ENCODE peak calls at places on chromosomes 3 and 15, in five cellular contexts. R, Q, M, C and Y are unnamed samples.

GRCh38 chr3:61530355-61530754 is 31.0 kb upstream of the PTPRG start:
- DNase-seq in R (peak), M (no peak), Q (peak), C (peak), Y (peak)

GRCh38 chr3:63324621-63325020 is 46.5 kb downstream of the SYNPR start:
- DNase-seq in C (no peak), R (peak), Q (no peak), M (no peak), Y (no peak)

GRCh38 chr15:93300796-93301195 is 211.8 kb upstream of the RGMA start:
- DNase-seq in C (no peak), M (no peak), R (no peak), Q (no peak), Y (no peak)

GRCh38 chr3:35446896-35447295 is 192.4 kb upstream of the ARPP21 start:
- DNase-seq in M (no peak), R (no peak), Q (no peak), C (no peak), Y (no peak)

GRCh38 chr3:171806200-171807128 is 3.8 kb downstream of the PLD1 start:
- DNase-seq in R (no peak), Q (no peak), C (peak), M (no peak), Y (no peak)

GRCh38 chr3:195760345-195760983 is 39.7 kb downstream of the MUC20 start:
- DNase-seq in C (no peak), M (no peak), R (no peak), Q (no peak), Y (no peak)

GRCh38 chr15:64001148-64001547 is 45.1 kb downstream of the DAPK2 start:
- DNase-seq in M (no peak), Q (no peak), C (no peak), R (no peak), Y (no peak)

GRCh38 chr3:177935008-177935407 is 601.2 kb upstream of the KCNMB2 start:
- DNase-seq in C (no peak), Q (no peak), R (peak), M (no peak), Y (no peak)

GRCh38 chr3:12935023-12935860 is 93.9 kb upstream of the RPL32 start:
- DNase-seq in C (no peak), Q (no peak), R (no peak), M (no peak), Y (no peak)

GRCh38 chr3:189361103-189361835 is 189.5 kb downstream of the TPRG1 start:
- DNase-seq in R (no peak), Q (no peak), M (no peak), C (no peak), Y (no peak)

GRCh38 chr15:39270221-39270835 is 310.6 kb upstream of the THBS1 start:
- DNase-seq in Q (no peak), R (no peak), C (no peak), M (no peak), Y (no peak)

GRCh38 chr15:61064653-61065052 is 164.4 kb downstream of the RORA start:
- DNase-seq in M (no peak), R (no peak), Q (no peak), C (no peak), Y (no peak)

GRCh38 chr15:39807791-39808190 is 25.1 kb upstream of the FSIP1 start:
- DNase-seq in M (no peak), R (no peak), C (no peak), Q (no peak), Y (no peak)

GRCh38 chr3:83928391-83928790 is 1030.4 kb upstream of the CADM2 start:
- DNase-seq in R (peak), M (no peak), C (no peak), Q (peak), Y (no peak)

GRCh38 chr15:26771917-26772587 is 814 bp downstream of the GABRB3 start:
- DNase-seq in C (no peak), Q (no peak), R (peak), M (no peak), Y (no peak)

GRCh38 chr15:50066202-50066601 is 52.8 kb downstream of the ATP8B4 start:
- DNase-seq in Q (no peak), R (no peak), C (peak), M (no peak), Y (no peak)

GRCh38 chr3:70824078-70824477 is 511.6 kb upstream of the MDFIC2 start:
- DNase-seq in R (no peak), Q (no peak), M (no peak), C (peak), Y (peak)

GRCh38 chr15:94297543-94297942 is 66.2 kb downstream of the MCTP2 start:
- DNase-seq in Q (no peak), C (no peak), R (no peak), M (no peak), Y (no peak)

GRCh38 chr15:63764124-63764827 is 69.5 kb downstream of the HERC1 start:
- DNase-seq in M (no peak), C (no peak), R (no peak), Q (no peak), Y (no peak)

GRCh38 chr3:123447749-123448502 is 964 bp downstream of the ADCY5 start:
- DNase-seq in M (no peak), C (no peak), Q (peak), R (no peak), Y (no peak)

GRCh38 chr3:38653685-38654537 is 4.4 kb upstream of the SCN5A start:
- DNase-seq in C (no peak), R (no peak), M (no peak), Q (no peak), Y (no peak)

GRCh38 chr15:73909616-73910015 is 16.6 kb upstream of the LOXL1 start:
- DNase-seq in C (no peak), M (no peak), R (no peak), Q (no peak), Y (no peak)

GRCh38 chr3:196440696-196441095 is 8.5 kb upstream of the UBXN7 start:
- DNase-seq in R (no peak), C (peak), M (no peak), Q (no peak), Y (no peak)

GRCh38 chr3:90062018-90062417 is 954.6 kb downstream of the EPHA3 start:
- DNase-seq in R (no peak), C (peak), Q (no peak), M (no peak), Y (no peak)

GRCh38 chr3:149784064-149784704 is 8.2 kb downstream of the ANKUB1 start:
- DNase-seq in Q (no peak), C (peak), R (no peak), M (no peak), Y (peak)

GRCh38 chr3:106345353-106346027 is 476.7 kb upstream of the CBLB start:
- DNase-seq in R (no peak), Q (no peak), M (no peak), C (peak), Y (peak)

GRCh38 chr3:151460240-151460639 is 621 bp downstream of the IGSF10 start:
- DNase-seq in Q (no peak), R (no peak), M (no peak), C (no peak), Y (peak)

GRCh38 chr15:67290319-67290718 is 35.7 kb downstream of the IQCH start:
- DNase-seq in M (no peak), Q (no peak), C (no peak), R (no peak), Y (no peak)

GRCh38 chr15:45660231-45660979 is 25.6 kb downstream of the SQOR start:
- DNase-seq in C (peak), M (no peak), Q (no peak), R (no peak), Y (no peak)

GRCh38 chr3:170714562-170715535 is 129.0 kb upstream of the SLC7A14 start:
- DNase-seq in M (no peak), R (no peak), C (peak), Q (no peak), Y (peak)

GRCh38 chr15:98289747-98290146 is 329.2 kb downstream of the ARRDC4 start:
- DNase-seq in Q (no peak), C (no peak), M (no peak), R (no peak), Y (no peak)

DNA sequence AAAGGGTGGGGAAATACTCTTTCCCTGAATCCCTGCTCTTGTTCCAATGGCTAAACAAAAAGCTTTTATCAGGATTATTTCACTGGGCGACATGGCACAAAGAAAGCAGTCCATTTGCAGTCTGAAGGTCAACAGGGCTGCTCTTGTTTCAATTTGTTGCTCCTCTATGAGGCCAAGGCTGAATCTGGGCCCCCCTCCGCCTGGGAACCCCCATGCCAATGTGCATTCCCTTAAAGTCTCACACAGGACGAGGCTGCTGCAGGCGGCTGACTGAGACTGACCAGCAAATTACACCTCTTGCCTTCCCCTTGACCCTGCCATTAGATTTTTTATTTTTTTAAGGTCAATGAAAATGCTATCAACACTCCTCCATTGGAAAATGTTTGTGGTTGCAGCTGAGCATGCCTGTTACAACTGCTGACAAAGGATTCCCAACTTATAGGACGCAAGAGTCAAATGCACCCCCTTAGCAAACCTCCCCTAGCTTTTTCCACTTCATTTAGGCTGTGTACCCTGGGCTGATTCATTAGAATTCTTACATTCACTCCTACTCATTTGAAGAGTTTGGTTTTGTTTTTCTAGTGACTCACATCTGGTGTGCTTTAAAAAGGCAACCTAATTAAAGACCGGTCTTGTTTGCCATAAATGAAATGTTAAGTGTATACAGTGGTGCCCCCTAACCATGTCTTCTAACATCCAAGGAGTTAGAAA is 60.8 kb upstream of the ARHGEF3 start:
- DNase-seq in Q (no peak), C (peak), R (no peak), M (no peak), Y (peak)
- H3K4me3 ChIP-seq in Q (no peak), C (no peak), R (no peak), M (no peak), Y (no peak)

DNA sequence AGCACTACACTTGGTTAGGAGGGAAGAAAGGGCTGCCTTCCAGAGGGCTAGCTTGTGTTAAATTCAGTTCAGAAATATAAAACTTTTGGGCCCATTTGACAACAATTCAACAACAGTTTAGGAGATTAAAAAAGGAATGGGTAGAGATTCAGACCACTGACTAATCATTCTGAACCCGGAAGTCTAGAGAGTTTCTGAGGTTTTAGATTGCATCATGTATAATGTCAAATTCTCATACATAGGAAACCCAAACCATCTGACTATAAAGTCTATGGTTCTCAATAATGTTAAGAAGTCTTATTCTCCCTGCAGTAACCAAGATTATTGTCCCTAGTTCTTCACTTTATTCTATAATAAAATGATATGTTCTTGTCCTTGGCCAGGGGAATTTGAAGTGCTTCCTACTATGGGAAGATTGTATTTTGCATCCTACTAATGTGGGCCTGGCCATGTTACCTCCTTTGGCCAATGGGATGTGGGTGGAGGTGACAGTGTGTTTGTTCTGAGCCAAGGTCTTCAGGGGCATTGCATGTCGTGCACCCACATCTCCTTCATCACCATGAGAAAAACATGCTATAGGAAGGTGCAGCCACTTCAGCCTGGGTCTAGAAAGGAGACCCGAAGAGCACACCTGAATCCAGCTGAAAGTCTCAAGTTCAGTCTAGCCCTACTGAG is 66.4 kb upstream of the CCNL1 start:
- DNase-seq in Q (no peak), C (peak), R (no peak), M (no peak), Y (no peak)
- H3K4me3 ChIP-seq in Q (no peak), C (no peak), R (no peak), M (no peak), Y (no peak)

DNA sequence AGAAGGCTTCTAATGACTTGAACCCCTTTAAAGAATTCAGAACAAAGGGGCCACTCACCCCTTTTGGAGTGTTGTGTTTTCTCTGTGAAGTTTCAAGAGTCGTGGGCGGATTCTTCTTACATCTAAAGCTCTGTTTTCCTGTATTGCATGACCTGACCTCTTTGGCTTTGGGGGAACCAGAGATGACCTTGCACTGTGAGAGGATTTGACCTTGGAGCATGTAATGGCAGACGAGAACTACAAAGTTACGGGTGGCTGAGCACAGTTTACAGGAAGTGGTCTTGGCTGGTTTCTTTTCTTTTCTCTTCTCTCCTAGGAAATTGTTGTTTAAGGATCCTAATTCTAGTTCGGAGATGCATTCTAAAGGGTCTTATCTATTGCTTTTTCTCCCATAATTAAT is 6.2 kb upstream of the BDH1 start:
- DNase-seq in M (no peak), C (no peak), R (no peak), Q (no peak), Y (no peak)
- H3K4me3 ChIP-seq in M (no peak), C (no peak), R (no peak), Q (no peak), Y (no peak)

GRCh38 chr3:183394150-183394549 is 34.3 kb downstream of the MCF2L2 start:
- DNase-seq in Q (peak), R (no peak), M (no peak), C (no peak), Y (peak)
- H3K4me3 ChIP-seq in Q (no peak), R (no peak), M (no peak), C (no peak), Y (no peak)

DNA sequence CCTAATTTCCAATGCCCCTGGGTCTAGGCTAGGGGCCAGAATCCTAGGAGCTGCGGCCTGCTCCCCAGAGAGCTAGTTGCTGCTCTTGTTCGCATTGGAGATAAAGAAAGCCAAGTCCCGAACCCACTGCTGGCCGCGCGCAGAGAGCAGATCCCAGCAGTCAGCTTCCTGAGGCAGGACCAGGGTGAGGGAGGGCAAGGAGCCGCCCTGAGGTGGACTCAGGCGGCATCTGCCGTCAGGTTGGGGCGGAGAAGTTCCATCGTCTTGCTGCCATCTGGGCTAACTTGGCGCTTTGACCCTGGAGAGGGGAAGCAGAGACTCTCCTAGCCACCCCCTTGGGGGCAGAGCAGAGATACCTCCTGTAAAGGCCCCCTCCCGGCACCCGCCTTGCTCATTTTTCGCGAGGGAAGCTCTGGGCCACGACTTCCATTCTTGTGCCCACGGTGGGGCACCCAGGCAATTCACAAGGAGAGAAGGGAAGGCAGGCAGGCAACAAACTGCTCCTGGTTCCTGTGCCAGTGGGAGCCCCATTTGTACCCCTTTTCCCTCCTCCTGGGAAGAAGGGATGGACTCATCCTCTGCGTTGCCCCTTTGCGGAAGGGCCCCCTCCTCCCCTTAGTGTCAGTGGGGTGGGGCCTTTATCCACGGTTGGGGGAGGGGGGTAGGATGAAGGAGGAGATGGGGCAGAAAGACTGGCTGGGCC is 640 bp downstream of the ZIC4 start:
- DNase-seq in M (no peak), R (no peak), C (no peak), Q (peak), Y (no peak)
- H3K4me3 ChIP-seq in M (no peak), R (no peak), C (no peak), Q (no peak), Y (peak)

GRCh38 chr3:120661106-120661962 is 20.7 kb downstream of the HGD start:
- DNase-seq in C (peak), R (no peak), Q (no peak), M (no peak), Y (no peak)
- H3K4me3 ChIP-seq in C (no peak), R (no peak), Q (no peak), M (no peak), Y (no peak)

GRCh38 chr15:77542491-77543001 is 90.2 kb downstream of the LINGO1 start:
- DNase-seq in Q (no peak), M (no peak), R (no peak), C (peak), Y (no peak)
- H3K4me3 ChIP-seq in Q (no peak), M (peak), R (no peak), C (no peak), Y (peak)